ENCODE peak calls at places on chromosomes 7 and 10, in nine cellular contexts. W is lower leg skin; F is neuronal stem cell; X is SW 1271; R is iris pigment epithelial cell; P is NCI-H2171 treated with DMSO at 0.1 percent for 48 hours; L is HEK293T; B is activated CD4-positive, alpha-beta T cell treated with anti-CD3 and anti-CD28 coated beads, Interleukin-2, amount 50 U/mL, for 48 hours; I is stromal cell of bone marrow. S is an unnamed sample.

GRCh38 chr7:43693687-43694398 is 35.5 kb downstream of the COA1 start:
- DNase-seq in W (no peak), F (no peak), X (no peak), R (peak), P (no peak), L (no peak), B (no peak), I (peak), S (no peak)

GRCh38 chr10:16904619-16905018 is 87.4 kb upstream of the RSU1 start:
- DNase-seq in W (no peak), F (no peak), X (no peak), R (peak), P (no peak), L (no peak), B (no peak), I (peak), S (no peak)

GRCh38 chr10:125773702-125774101 is 1.9 kb downstream of the MMP21 start:
- DNase-seq in W (no peak), F (no peak), X (no peak), R (no peak), P (no peak), L (no peak), B (no peak), I (no peak), S (no peak)

GRCh38 chr7:96920064-96920463 is 85.3 kb upstream of the DLX6 start:
- DNase-seq in W (no peak), F (no peak), X (no peak), R (no peak), P (no peak), L (no peak), B (no peak), I (no peak), S (no peak)

GRCh38 chr7:17236603-17237002 is 61.8 kb upstream of the AHR start:
- DNase-seq in W (no peak), F (no peak), X (no peak), R (peak), P (no peak), L (no peak), B (no peak), I (peak), S (no peak)

GRCh38 chr7:101588131-101588935 is 40.8 kb downstream of the MYL10 start:
- DNase-seq in W (no peak), F (no peak), X (no peak), R (no peak), P (no peak), L (peak), B (no peak), I (no peak), S (no peak)

GRCh38 chr10:30434273-30435067 is 486 bp downstream of the MAP3K8 start:
- DNase-seq in W (peak), F (peak), X (peak), R (peak), P (no peak), L (no peak), B (peak), I (no peak), S (peak)

GRCh38 chr10:93063977-93064660 is 3.5 kb downstream of the CYP26C1 start:
- DNase-seq in W (no peak), F (no peak), X (no peak), R (no peak), P (no peak), L (no peak), B (no peak), I (no peak), S (no peak)

GRCh38 chr7:100221767-100222444 is 2.2 kb downstream of the PVRIG start:
- DNase-seq in W (no peak), F (no peak), X (no peak), R (no peak), P (no peak), L (no peak), B (peak), I (no peak), S (no peak)

GRCh38 chr10:117534321-117535044 is 8.1 kb upstream of the EMX2 start:
- DNase-seq in W (no peak), F (no peak), X (no peak), R (no peak), P (no peak), L (no peak), B (no peak), I (no peak), S (no peak)

GRCh38 chr7:131859162-131859821 is 302.9 kb upstream of the PODXL start:
- DNase-seq in W (peak), F (peak), X (no peak), R (peak), P (peak), L (peak), B (peak), I (peak), S (peak)

GRCh38 chr10:44801383-44802327 is 109.5 kb upstream of the TMEM72 start:
- DNase-seq in W (peak), F (no peak), X (no peak), R (peak), P (peak), L (peak), B (no peak), I (peak), S (peak)

GRCh38 chr10:103870503-103870902 is 15.1 kb upstream of the SH3PXD2A start:
- DNase-seq in W (no peak), F (no peak), X (no peak), R (peak), P (no peak), L (no peak), B (no peak), I (no peak), S (no peak)

S was measured in globus pallidus.